ENCODE peak calls at places on chromosomes 6 and 20, in ten cellular contexts. One of them, this sample, is unnamed.

GRCh38 chr6:40419377-40419776 is 167.8 kb downstream of the LRFN2 start:
- DNase-seq in HFFc6: no peak
- DNase-seq in amygdala: no peak
- DNase-seq in GM12865: no peak
- DNase-seq in RCC 7860: no peak
- DNase-seq in iris pigment epithelial cell: peak
- DNase-seq in adrenal gland: no peak
- DNase-seq in RPMI7951: peak
- DNase-seq in A172: no peak
- DNase-seq in substantia nigra: no peak
- DNase-seq in this sample: no peak

GRCh38 chr6:122268394-122268793 is 131.1 kb upstream of the HSF2 start:
- DNase-seq in HFFc6: no peak
- DNase-seq in amygdala: no peak
- DNase-seq in GM12865: no peak
- DNase-seq in RCC 7860: no peak
- DNase-seq in iris pigment epithelial cell: no peak
- DNase-seq in adrenal gland: no peak
- DNase-seq in RPMI7951: no peak
- DNase-seq in A172: no peak
- DNase-seq in substantia nigra: no peak
- DNase-seq in this sample: no peak

GRCh38 chr6:113447088-113447831 is 409.9 kb upstream of the MARCKS start:
- DNase-seq in HFFc6: peak
- DNase-seq in amygdala: no peak
- DNase-seq in GM12865: no peak
- DNase-seq in RCC 7860: peak
- DNase-seq in iris pigment epithelial cell: peak
- DNase-seq in adrenal gland: no peak
- DNase-seq in RPMI7951: peak
- DNase-seq in A172: peak
- DNase-seq in substantia nigra: no peak
- DNase-seq in this sample: peak

GRCh38 chr6:105650367-105650766 is 247.5 kb upstream of the PREP start:
- DNase-seq in HFFc6: no peak
- DNase-seq in amygdala: no peak
- DNase-seq in GM12865: no peak
- DNase-seq in RCC 7860: no peak
- DNase-seq in iris pigment epithelial cell: no peak
- DNase-seq in adrenal gland: no peak
- DNase-seq in RPMI7951: no peak
- DNase-seq in A172: no peak
- DNase-seq in substantia nigra: no peak
- DNase-seq in this sample: peak

GRCh38 chr6:151422981-151423380 is 28.9 kb downstream of the RMND1 start:
- DNase-seq in HFFc6: no peak
- DNase-seq in amygdala: no peak
- DNase-seq in GM12865: no peak
- DNase-seq in RCC 7860: no peak
- DNase-seq in iris pigment epithelial cell: peak
- DNase-seq in adrenal gland: no peak
- DNase-seq in RPMI7951: no peak
- DNase-seq in A172: no peak
- DNase-seq in substantia nigra: no peak
- DNase-seq in this sample: no peak

GRCh38 chr6:31586596-31586995 is 519 bp downstream of the LST1 start:
- DNase-seq in HFFc6: no peak
- DNase-seq in amygdala: no peak
- DNase-seq in GM12865: peak
- DNase-seq in RCC 7860: no peak
- DNase-seq in iris pigment epithelial cell: no peak
- DNase-seq in adrenal gland: no peak
- DNase-seq in RPMI7951: no peak
- DNase-seq in A172: no peak
- DNase-seq in substantia nigra: no peak
- DNase-seq in this sample: no peak

GRCh38 chr20:11155156-11155805 is 481.5 kb upstream of the JAG1 start:
- DNase-seq in HFFc6: no peak
- DNase-seq in amygdala: no peak
- DNase-seq in GM12865: no peak
- DNase-seq in RCC 7860: no peak
- DNase-seq in iris pigment epithelial cell: no peak
- DNase-seq in adrenal gland: no peak
- DNase-seq in RPMI7951: no peak
- DNase-seq in A172: no peak
- DNase-seq in substantia nigra: no peak
- DNase-seq in this sample: no peak

GRCh38 chr6:10278786-10279185 is 136.1 kb downstream of the TFAP2A start:
- DNase-seq in HFFc6: no peak
- DNase-seq in amygdala: no peak
- DNase-seq in GM12865: no peak
- DNase-seq in RCC 7860: no peak
- DNase-seq in iris pigment epithelial cell: no peak
- DNase-seq in adrenal gland: peak
- DNase-seq in RPMI7951: no peak
- DNase-seq in A172: no peak
- DNase-seq in substantia nigra: peak
- DNase-seq in this sample: no peak

GRCh38 chr6:18400831-18401446 is 13.8 kb downstream of the RNF144B start:
- DNase-seq in HFFc6: no peak
- DNase-seq in amygdala: no peak
- DNase-seq in GM12865: peak
- DNase-seq in RCC 7860: no peak
- DNase-seq in iris pigment epithelial cell: peak
- DNase-seq in adrenal gland: no peak
- DNase-seq in RPMI7951: no peak
- DNase-seq in A172: no peak
- DNase-seq in substantia nigra: no peak
- DNase-seq in this sample: no peak

GRCh38 chr6:23089981-23090380 is 520.6 kb downstream of the HDGFL1 start:
- DNase-seq in HFFc6: no peak
- DNase-seq in amygdala: no peak
- DNase-seq in GM12865: no peak
- DNase-seq in RCC 7860: no peak
- DNase-seq in iris pigment epithelial cell: no peak
- DNase-seq in adrenal gland: no peak
- DNase-seq in RPMI7951: no peak
- DNase-seq in A172: no peak
- DNase-seq in substantia nigra: no peak
- DNase-seq in this sample: no peak

GRCh38 chr6:23031986-23032385 is 462.6 kb downstream of the HDGFL1 start:
- DNase-seq in HFFc6: no peak
- DNase-seq in amygdala: no peak
- DNase-seq in GM12865: no peak
- DNase-seq in RCC 7860: no peak
- DNase-seq in iris pigment epithelial cell: peak
- DNase-seq in adrenal gland: no peak
- DNase-seq in RPMI7951: no peak
- DNase-seq in A172: no peak
- DNase-seq in substantia nigra: no peak
- DNase-seq in this sample: no peak

GRCh38 chr6:144379356-144379755 is 94.2 kb downstream of the UTRN start:
- DNase-seq in HFFc6: peak
- DNase-seq in amygdala: no peak
- DNase-seq in GM12865: no peak
- DNase-seq in RCC 7860: peak
- DNase-seq in iris pigment epithelial cell: peak
- DNase-seq in adrenal gland: no peak
- DNase-seq in RPMI7951: peak
- DNase-seq in A172: no peak
- DNase-seq in substantia nigra: no peak
- DNase-seq in this sample: no peak

This sample was measured in PC-9.